ENCODE peak calls at places on chromosomes 1 and 21, in nine cellular contexts. T is globus pallidus; J is stimulated activated CD8-positive, alpha-beta memory T cell treated with anti-CD3 and anti-CD28 coated beads, Interleukin-7, amount 100 ng/mL, for 1 hour; V is retinal pigment epithelial cell; C is H7; M is EL; X is stromal cell of bone marrow; E is stimulated activated naive CD8-positive, alpha-beta T cell treated with anti-CD3 and anti-CD28 coated beads, Interleukin-15, amount 100 ng/mL, for 72 hours; P is H4. L is an unnamed sample.

GRCh38 chr1:196609114-196609737 is 986 bp upstream of the KCNT2 start:
- DNase-seq in J (no peak), X (no peak), M (no peak), E (no peak), P (no peak), C (no peak), V (no peak), T (no peak), L (peak)

GRCh38 chr1:91148641-91149069 is 126.8 kb upstream of the ZNF644 start:
- DNase-seq in V (peak), C (no peak), J (no peak), M (no peak), T (peak), P (peak), E (no peak), X (no peak), L (no peak)

GRCh38 chr1:207454046-207454964 is at the start of gene CR2:
- DNase-seq in M (peak), X (no peak), J (no peak), C (peak), T (peak), V (peak), P (no peak), E (peak), L (no peak)

GRCh38 chr21:34995979-34996303 is 53.2 kb downstream of the RUNX1 start:
- DNase-seq in E (no peak), C (no peak), J (no peak), P (no peak), M (no peak), T (no peak), V (no peak), X (no peak), L (no peak)

GRCh38 chr1:231973840-231974239 is 347.2 kb downstream of the DISC1 start:
- DNase-seq in E (peak), J (no peak), P (no peak), X (no peak), T (no peak), M (no peak), V (no peak), C (no peak), L (no peak)

GRCh38 chr1:45023663-45024062 is 11.6 kb downstream of the UROD start:
- DNase-seq in M (no peak), P (no peak), E (no peak), C (no peak), X (no peak), V (no peak), J (no peak), T (no peak), L (no peak)

GRCh38 chr1:181324797-181325616 is 158.3 kb upstream of the CACNA1E start:
- DNase-seq in X (no peak), E (peak), P (no peak), M (no peak), C (peak), V (no peak), T (no peak), J (peak), L (no peak)

GRCh38 chr1:201022824-201023516 is 544 bp downstream of the KIF21B start:
- DNase-seq in C (no peak), M (peak), P (no peak), J (no peak), V (no peak), X (no peak), E (peak), T (no peak), L (no peak)

GRCh38 chr1:12052997-12053686 is 10.0 kb upstream of the TNFRSF8 start:
- DNase-seq in P (no peak), X (no peak), T (peak), E (no peak), M (no peak), C (peak), V (no peak), J (no peak), L (no peak)

GRCh38 chr1:7454895-7455784 is 316.0 kb upstream of the VAMP3 start:
- DNase-seq in P (no peak), M (peak), V (peak), J (no peak), T (peak), C (no peak), X (peak), E (no peak), L (peak)

GRCh38 chr1:166479052-166479631 is 312.3 kb upstream of the FAM78B start:
- DNase-seq in C (peak), M (peak), E (peak), T (no peak), V (peak), J (peak), X (peak), P (peak), L (peak)

GRCh38 chr1:39949891-39950290 is 5.1 kb upstream of the MFSD2A start:
- DNase-seq in V (no peak), T (no peak), C (no peak), X (no peak), J (no peak), E (no peak), M (no peak), P (no peak), L (no peak)

GRCh38 chr21:37386151-37386550 is 19.6 kb downstream of the DYRK1A start:
- DNase-seq in V (no peak), E (no peak), T (no peak), C (no peak), X (no peak), M (no peak), J (no peak), P (no peak), L (no peak)

GRCh38 chr21:41596241-41596925 is 88.4 kb upstream of the TMPRSS2 start:
- DNase-seq in P (no peak), V (no peak), M (no peak), X (no peak), C (no peak), T (no peak), E (no peak), J (no peak), L (no peak)

GRCh38 chr1:118914379-118915161 is 73.6 kb downstream of the TBX15 start:
- DNase-seq in T (no peak), C (no peak), J (no peak), P (no peak), X (no peak), E (no peak), M (no peak), V (no peak), L (no peak)

GRCh38 chr1:24191860-24192259 is 4.8 kb upstream of the IFNLR1 start:
- DNase-seq in T (no peak), M (peak), X (no peak), J (no peak), C (no peak), V (peak), P (peak), E (peak), L (no peak)

GRCh38 chr1:15938628-15939161 is 37.2 kb downstream of the ZBTB17 start:
- DNase-seq in P (no peak), M (no peak), C (no peak), T (no peak), J (no peak), V (no peak), X (no peak), E (peak), L (no peak)

GRCh38 chr1:93079685-93080141 is 630 bp downstream of the MTF2 start:
- DNase-seq in C (peak), P (peak), V (no peak), M (peak), X (no peak), J (no peak), E (peak), T (no peak), L (no peak)

GRCh38 chr1:58964880-58965279 is 181.0 kb upstream of the JUN start:
- DNase-seq in P (no peak), M (peak), X (no peak), T (no peak), J (no peak), C (no peak), V (no peak), E (no peak), L (no peak)

GRCh38 chr1:226371049-226371694 is 36.7 kb downstream of the PARP1 start:
- DNase-seq in J (no peak), T (no peak), P (no peak), V (no peak), E (no peak), C (no peak), M (no peak), X (no peak), L (no peak)

GRCh38 chr1:42420911-42421585 is 34.8 kb downstream of the ZMYND12 start:
- DNase-seq in T (peak), M (peak), E (no peak), P (peak), X (peak), V (peak), J (no peak), C (no peak), L (peak)

GRCh38 chr1:109256971-109257681 is 7.8 kb downstream of the CELSR2 start:
- DNase-seq in X (no peak), M (peak), T (no peak), C (no peak), E (no peak), V (no peak), P (no peak), J (no peak), L (no peak)

GRCh38 chr1:226108935-226109828 is 46.7 kb downstream of the H3-3A start:
- DNase-seq in T (no peak), J (no peak), M (peak), V (no peak), X (no peak), E (no peak), C (no peak), P (no peak), L (no peak)

GRCh38 chr21:43928230-43928607 is 63.2 kb downstream of the AGPAT3 start:
- DNase-seq in V (no peak), P (no peak), C (peak), M (no peak), T (no peak), E (no peak), J (no peak), X (no peak), L (no peak)

GRCh38 chr1:201181726-201182125 is 8.9 kb upstream of the IGFN1 start:
- DNase-seq in T (no peak), J (no peak), X (no peak), P (no peak), M (no peak), V (no peak), C (no peak), E (no peak), L (no peak)

GRCh38 chr1:4215391-4215790 is 315.3 kb upstream of the C1orf174 start:
- DNase-seq in T (no peak), P (no peak), V (no peak), E (no peak), C (no peak), J (no peak), M (no peak), X (no peak), L (no peak)

GRCh38 chr1:46188295-46189030 is 9.8 kb downstream of the POMGNT1 start:
- DNase-seq in X (no peak), E (no peak), J (no peak), M (no peak), V (no peak), T (no peak), C (peak), P (no peak), L (no peak)

GRCh38 chr1:66537718-66538117 is 3.8 kb downstream of the SGIP1 start:
- DNase-seq in E (no peak), P (no peak), T (no peak), C (no peak), V (no peak), M (no peak), X (no peak), J (no peak), L (no peak)

GRCh38 chr1:92752719-92753118 is 32.2 kb downstream of the EVI5 start:
- DNase-seq in T (no peak), P (no peak), V (no peak), M (peak), X (no peak), J (no peak), C (no peak), E (no peak), L (no peak)

GRCh38 chr21:28827422-28827821 is 165.3 kb downstream of the LTN1 start:
- DNase-seq in C (no peak), V (no peak), J (no peak), E (no peak), X (peak), P (no peak), M (no peak), T (no peak), L (no peak)

GRCh38 chr1:119286587-119287181 is 81.9 kb upstream of the HAO2 start:
- DNase-seq in C (peak), V (no peak), P (peak), X (no peak), T (peak), J (no peak), E (peak), M (peak), L (no peak)

GRCh38 chr21:44919913-44920693 is 596 bp downstream of the ITGB2 start:
- DNase-seq in J (no peak), T (no peak), P (no peak), E (no peak), C (no peak), V (no peak), X (no peak), M (no peak), L (no peak)

L was measured in astrocyte of the cerebellum.